ENCODE peak calls at places on chromosome 4, in nine cellular contexts. N, D, Z, A, T, X, O, J and V are unnamed samples.
A peak's percentile ranks its signal among the peaks of the same experiment; 100 is the strongest.

GRCh38 chr4:1972414-1972813 is 36.4 kb downstream of the NELFA start:
- DNase-seq in N (no peak), D (no peak), Z (no peak), A (no peak), T (no peak), X (no peak), O (no peak), J (no peak), V (no peak)

GRCh38 chr4:157421365-157421764 is 200.8 kb downstream of the GRIA2 start:
- DNase-seq in N (no peak), D (no peak), Z (no peak), A (no peak), T (no peak), X (no peak), O (no peak), J (no peak), V (no peak)

GRCh38 chr4:184644553-184645307 is 4.5 kb downstream of the CASP3 start:
- DNase-seq in N (no peak), D (no peak), Z (no peak), A (no peak), T (no peak), X (no peak), O (peak; percentile 12), J (no peak), V (no peak)

GRCh38 chr4:186725422-186726149 is 1.9 kb upstream of the FAT1 start:
- DNase-seq in N (peak; percentile 28), D (no peak), Z (peak; percentile 93), A (no peak), T (no peak), X (no peak), O (peak; percentile 43), J (no peak), V (no peak)

GRCh38 chr4:24010994-24011393 is 121.1 kb upstream of the PPARGC1A start:
- DNase-seq in N (no peak), D (no peak), Z (no peak), A (no peak), T (no peak), X (no peak), O (no peak), J (no peak), V (no peak)

GRCh38 chr4:604131-604530 is 21.2 kb upstream of the PDE6B start:
- DNase-seq in N (no peak), D (no peak), Z (no peak), A (no peak), T (no peak), X (no peak), O (peak; percentile 30), J (no peak), V (no peak)

GRCh38 chr4:970854-971520 is 2.4 kb downstream of the DGKQ start:
- DNase-seq in N (no peak), D (no peak), Z (no peak), A (no peak), T (no peak), X (no peak), O (no peak), J (no peak), V (no peak)

GRCh38 chr4:85905761-85906160 is 430.8 kb downstream of the ARHGAP24 start:
- DNase-seq in N (no peak), D (no peak), Z (no peak), A (no peak), T (no peak), X (no peak), O (no peak), J (no peak), V (no peak)

GRCh38 chr4:37430718-37431416 is 186.3 kb downstream of the NWD2 start:
- DNase-seq in N (no peak), D (no peak), Z (no peak), A (no peak), T (no peak), X (no peak), O (no peak), J (no peak), V (no peak)

GRCh38 chr4:86934772-86935498 is at the start of gene AFF1:
- DNase-seq in N (peak; percentile 83), D (peak; percentile 60), Z (peak; percentile 88), A (no peak), T (peak; percentile 79), X (peak; percentile 85), O (peak; percentile 92), J (peak; percentile 85), V (no peak)

GRCh38 chr4:113835005-113835404 is 73.5 kb upstream of the CAMK2D start:
- DNase-seq in N (no peak), D (no peak), Z (peak; percentile 85), A (peak; percentile 54), T (no peak), X (no peak), O (no peak), J (no peak), V (no peak)

GRCh38 chr4:3449574-3450534 is 8.1 kb downstream of the HGFAC start:
- DNase-seq in N (no peak), D (no peak), Z (no peak), A (no peak), T (no peak), X (no peak), O (no peak), J (no peak), V (no peak)

GRCh38 chr4:25862411-25863346 is at the start of gene SEL1L3:
- DNase-seq in N (peak; percentile 35), D (no peak), Z (no peak), A (no peak), T (peak; percentile 53), X (peak; percentile 52), O (peak; percentile 69), J (peak; percentile 15), V (no peak)

GRCh38 chr4:71231073-71231752 is 107.6 kb upstream of the SLC4A4 start:
- DNase-seq in N (no peak), D (no peak), Z (no peak), A (no peak), T (no peak), X (no peak), O (no peak), J (no peak), V (no peak)

GRCh38 chr4:48333587-48333986 is 7.7 kb upstream of the SLAIN2 start:
- DNase-seq in N (no peak), D (no peak), Z (no peak), A (no peak), T (no peak), X (no peak), O (no peak), J (no peak), V (no peak)

GRCh38 chr4:147825451-147826287 is 93.8 kb downstream of the ARHGAP10 start:
- DNase-seq in N (no peak), D (no peak), Z (no peak), A (no peak), T (no peak), X (no peak), O (no peak), J (no peak), V (no peak)

GRCh38 chr4:89586864-89587263 is 250.1 kb downstream of the SNCA start:
- DNase-seq in N (no peak), D (no peak), Z (peak; percentile 18), A (no peak), T (no peak), X (no peak), O (no peak), J (no peak), V (no peak)